ENCODE peak calls at places on chromosomes 11 and 22, in nine cellular contexts. K, S, Q, R, V, J, U, G and F are unnamed samples.

GRCh38 chr11:40877981-40878380 is 581.5 kb downstream of the LRRC4C start:
- DNase-seq in K (no peak), S (no peak), Q (no peak), R (no peak), V (peak; percentile 70), J (no peak), U (no peak), G (no peak), F (no peak)

GRCh38 chr11:70577258-70577603 is 178.9 kb downstream of the CTTN start:
- DNase-seq in K (no peak), S (no peak), Q (no peak), R (no peak), V (no peak), J (no peak), U (no peak), G (no peak), F (no peak)

GRCh38 chr11:92500463-92500862 is 275.8 kb downstream of the FAT3 start:
- DNase-seq in K (no peak), S (no peak), Q (no peak), R (no peak), V (no peak), J (no peak), U (no peak), G (no peak), F (no peak)

GRCh38 chr22:17835256-17835655 is 61.0 kb upstream of the BID start:
- DNase-seq in K (no peak), S (no peak), Q (no peak), R (no peak), V (no peak), J (no peak), U (no peak), G (no peak), F (no peak)

GRCh38 chr22:33841281-33842005 is 78.8 kb downstream of the LARGE1 start:
- DNase-seq in K (no peak), S (no peak), Q (no peak), R (no peak), V (no peak), J (no peak), U (no peak), G (no peak), F (no peak)

GRCh38 chr11:26623076-26623666 is 51.1 kb upstream of the MUC15 start:
- DNase-seq in K (no peak), S (no peak), Q (no peak), R (no peak), V (no peak), J (no peak), U (no peak), G (no peak), F (no peak)

GRCh38 chr11:78838417-78838816 is 263.8 kb upstream of the NARS2 start:
- DNase-seq in K (no peak), S (no peak), Q (no peak), R (no peak), V (peak; percentile 49), J (no peak), U (no peak), G (no peak), F (no peak)

GRCh38 chr11:92554662-92555061 is 330.0 kb downstream of the FAT3 start:
- DNase-seq in K (no peak), S (no peak), Q (no peak), R (no peak), V (no peak), J (no peak), U (no peak), G (no peak), F (no peak)

GRCh38 chr11:132493786-132494185 is 1038.5 kb downstream of the OPCML start:
- DNase-seq in K (no peak), S (no peak), Q (no peak), R (no peak), V (no peak), J (no peak), U (no peak), G (no peak), F (no peak)

GRCh38 chr22:20904008-20904979 is 12.9 kb upstream of the CRKL start:
- DNase-seq in K (peak; percentile 86), S (no peak), Q (peak; percentile 95), R (no peak), V (no peak), J (no peak), U (peak; percentile 56), G (peak; percentile 94), F (no peak)

GRCh38 chr11:12005476-12005875 is 3.0 kb downstream of the DKK3 start:
- DNase-seq in K (peak; percentile 40), S (no peak), Q (peak; percentile 75), R (no peak), V (no peak), J (no peak), U (no peak), G (peak; percentile 47), F (no peak)

GRCh38 chr11:48107188-48107704 is 109.4 kb upstream of the OR4B1 start:
- DNase-seq in K (peak; percentile 11), S (peak; percentile 50), Q (no peak), R (no peak), V (no peak), J (no peak), U (no peak), G (no peak), F (no peak)

GRCh38 chr22:25540912-25541660 is 23.4 kb upstream of the GRK3 start:
- DNase-seq in K (no peak), S (no peak), Q (no peak), R (no peak), V (no peak), J (no peak), U (no peak), G (no peak), F (no peak)

GRCh38 chr11:3136542-3137455 is 28.3 kb downstream of the OSBPL5 start:
- DNase-seq in K (no peak), S (no peak), Q (no peak), R (peak; percentile 45), V (no peak), J (no peak), U (no peak), G (no peak), F (peak; percentile 44)

GRCh38 chr11:6735306-6735705 is 36.5 kb downstream of the OR2AG2 start:
- DNase-seq in K (no peak), S (no peak), Q (no peak), R (no peak), V (no peak), J (no peak), U (no peak), G (no peak), F (no peak)

GRCh38 chr11:113048820-113049555 is 87.8 kb downstream of the NCAM1 start:
- DNase-seq in K (no peak), S (no peak), Q (no peak), R (no peak), V (no peak), J (no peak), U (no peak), G (peak; percentile 17), F (no peak)

GRCh38 chr11:126742582-126742981 is 258.0 kb downstream of the KIRREL3 start:
- DNase-seq in K (no peak), S (no peak), Q (no peak), R (no peak), V (no peak), J (no peak), U (no peak), G (no peak), F (no peak)

GRCh38 chr22:33658775-33659174 is 261.5 kb downstream of the LARGE1 start:
- DNase-seq in K (no peak), S (no peak), Q (peak; percentile 62), R (peak; percentile 61), V (no peak), J (no peak), U (no peak), G (no peak), F (no peak)

GRCh38 chr11:6992026-6992425 is 28.1 kb downstream of the ZNF214 start:
- DNase-seq in K (no peak), S (no peak), Q (peak; percentile 78), R (no peak), V (no peak), J (no peak), U (no peak), G (no peak), F (no peak)

GRCh38 chr11:28447226-28447625 is 339.0 kb downstream of the METTL15 start:
- DNase-seq in K (no peak), S (no peak), Q (peak; percentile 3), R (no peak), V (no peak), J (no peak), U (no peak), G (no peak), F (no peak)

GRCh38 chr11:101438126-101438525 is 145.7 kb downstream of the TRPC6 start:
- DNase-seq in K (no peak), S (no peak), Q (peak; percentile 37), R (no peak), V (no peak), J (no peak), U (no peak), G (no peak), F (no peak)